ENCODE peak calls at places on chromosomes 12 and 14, in four cellular contexts. K is stomach, M is heart left ventricle, D is IMR-90. N is an unnamed sample.

GRCh38 chr12:1915082-1915968 is 3.1 kb downstream of the CACNA2D4 start:
- DNase-seq in K (peak), M (peak), D (no peak), N (peak)

GRCh38 chr12:100987552-100988277 is 193.1 kb downstream of the ANO4 start:
- DNase-seq in K (no peak), M (no peak), D (peak), N (peak)

GRCh38 chr12:67531519-67531918 is 117.0 kb upstream of the DYRK2 start:
- DNase-seq in K (no peak), M (no peak), D (no peak), N (no peak)

GRCh38 chr12:10364839-10365681 is 24.8 kb downstream of the KLRK1 start:
- DNase-seq in K (peak), M (peak), D (peak), N (peak)

GRCh38 chr12:68760806-68761441 is 14.9 kb downstream of the SLC35E3 start:
- DNase-seq in K (no peak), M (no peak), D (no peak), N (no peak)

GRCh38 chr14:28756896-28757570 is 9.6 kb upstream of the FOXG1 start:
- DNase-seq in K (no peak), M (no peak), D (peak), N (peak)

GRCh38 chr14:73344304-73344703 is 107.0 kb downstream of the PAPLN start:
- DNase-seq in K (no peak), M (no peak), D (peak), N (no peak)

GRCh38 chr14:83019744-83020414 is 1486.2 kb upstream of the SEL1L start:
- DNase-seq in K (no peak), M (no peak), D (no peak), N (no peak)

GRCh38 chr14:37114039-37114438 is 58.4 kb downstream of the SLC25A21 start:
- DNase-seq in K (no peak), M (no peak), D (no peak), N (no peak)

GRCh38 chr12:14845350-14845750 is 2.0 kb upstream of the ART4 start:
- DNase-seq in K (peak), M (no peak), D (peak), N (peak)

GRCh38 chr14:45199246-45199645 is 53.8 kb downstream of the MIS18BP1 start:
- DNase-seq in K (no peak), M (no peak), D (peak), N (no peak)

GRCh38 chr12:1993871-1994371 is 10.3 kb downstream of the DCP1B start:
- DNase-seq in K (no peak), M (no peak), D (peak), N (no peak)

GRCh38 chr14:22531451-22532344 is 57.3 kb downstream of the DAD1 start:
- DNase-seq in K (no peak), M (no peak), D (no peak), N (no peak)

GRCh38 chr12:45219621-45220020 is 3.7 kb downstream of the ANO6 start:
- DNase-seq in K (no peak), M (no peak), D (no peak), N (no peak)

GRCh38 chr12:243381-243780 is 19.3 kb downstream of the SLC6A13 start:
- DNase-seq in K (no peak), M (no peak), D (no peak), N (no peak)

GRCh38 chr12:131860472-131861260 is 32.5 kb downstream of the MMP17 start:
- DNase-seq in K (peak), M (peak), D (peak), N (no peak)

GRCh38 chr14:64298773-64299172 is 4.6 kb upstream of the ESR2 start:
- DNase-seq in K (no peak), M (no peak), D (no peak), N (no peak)

GRCh38 chr14:54730156-54730961 is 163.4 kb downstream of the SAMD4A start:
- DNase-seq in K (no peak), M (no peak), D (peak), N (no peak)

GRCh38 chr14:89903340-89903965 is 51.1 kb downstream of the EFCAB11 start:
- DNase-seq in K (no peak), M (no peak), D (no peak), N (no peak)

GRCh38 chr12:65823481-65824313 is 586 bp upstream of the HMGA2 start:
- DNase-seq in K (peak), M (peak), D (peak), N (peak)

GRCh38 chr12:96811083-96811482 is 96.0 kb upstream of the NEDD1 start:
- DNase-seq in K (no peak), M (no peak), D (peak), N (no peak)

GRCh38 chr12:63782466-63782865 is 2.8 kb downstream of the RXYLT1 start:
- DNase-seq in K (no peak), M (no peak), D (no peak), N (no peak)

GRCh38 chr12:10234562-10234961 is 21.9 kb downstream of the GABARAPL1 start:
- DNase-seq in K (no peak), M (no peak), D (no peak), N (no peak)

GRCh38 chr14:100524933-100525243 is 62.3 kb downstream of the BEGAIN start:
- DNase-seq in K (peak), M (no peak), D (peak), N (peak)

GRCh38 chr14:81453166-81453766 is 53.1 kb upstream of the STON2 start:
- DNase-seq in K (peak), M (peak), D (peak), N (peak)

GRCh38 chr14:59422069-59422881 is 42.9 kb downstream of the GPR135 start:
- DNase-seq in K (no peak), M (no peak), D (no peak), N (no peak)
- TF ChIP-seq CTCF in K (no peak), M (no peak), D (peak), N (no peak)

DNA sequence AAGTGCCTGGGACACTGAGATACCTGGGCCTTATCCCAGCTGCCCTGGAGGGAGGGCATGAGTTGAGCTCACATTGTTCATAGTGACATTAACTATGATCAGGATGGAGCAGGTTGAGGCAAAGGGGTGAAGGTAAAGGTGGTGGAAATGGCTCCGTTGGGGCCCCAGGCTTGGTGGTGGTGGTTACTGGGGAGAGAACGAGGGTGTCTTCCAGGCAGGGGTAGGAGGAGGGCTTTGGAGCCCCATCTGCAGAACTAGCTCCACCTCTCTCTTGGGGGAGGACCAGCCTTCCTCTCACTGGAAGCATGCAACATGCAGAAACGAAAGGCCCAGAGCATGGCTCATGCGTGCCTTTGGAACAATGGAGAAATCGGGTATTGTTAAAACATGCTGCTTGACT is 217.0 kb downstream of the SLC41A2 start:
- DNase-seq in K (no peak), M (no peak), D (no peak), N (no peak)
- H3K27ac ChIP-seq in K (peak), M (no peak), D (no peak), N (no peak)

GRCh38 chr14:92143962-92144361 is 22.2 kb downstream of the CPSF2 start:
- DNase-seq in K (no peak), M (no peak), D (no peak), N (no peak)

GRCh38 chr14:92144708-92145107 is 22.9 kb downstream of the CPSF2 start:
- DNase-seq in K (no peak), M (no peak), D (peak), N (no peak)

DNA sequence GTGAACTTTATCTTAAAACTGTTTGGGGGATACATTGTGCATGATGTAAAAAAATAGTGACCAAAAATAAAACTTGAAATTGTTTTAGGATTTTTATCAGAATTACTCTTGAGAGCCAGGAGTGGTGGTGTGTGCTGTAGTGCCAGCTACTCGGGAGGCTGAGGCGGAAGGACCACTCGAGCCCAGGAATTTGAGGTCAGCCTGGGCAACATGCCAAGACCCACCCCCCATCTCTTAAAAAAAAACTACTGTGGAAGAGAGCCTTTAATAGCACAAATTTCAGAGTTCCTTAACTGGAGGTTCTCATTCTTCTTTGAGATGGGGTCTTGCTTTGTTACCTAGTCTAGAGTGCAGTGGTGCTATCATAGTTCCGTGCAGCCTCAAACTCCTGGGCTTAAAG is 21.5 kb downstream of the CPSF2 start:
- DNase-seq in K (no peak), M (no peak), D (no peak), N (no peak)
- TF ChIP-seq CTCF in K (no peak), M (no peak), D (no peak), N (no peak)

GRCh38 chr14:75254901-75255300 is 23.7 kb upstream of the FOS start:
- DNase-seq in K (no peak), M (no peak), D (no peak), N (no peak)
- H3K27ac ChIP-seq in K (peak), M (no peak), D (no peak), N (peak)

DNA sequence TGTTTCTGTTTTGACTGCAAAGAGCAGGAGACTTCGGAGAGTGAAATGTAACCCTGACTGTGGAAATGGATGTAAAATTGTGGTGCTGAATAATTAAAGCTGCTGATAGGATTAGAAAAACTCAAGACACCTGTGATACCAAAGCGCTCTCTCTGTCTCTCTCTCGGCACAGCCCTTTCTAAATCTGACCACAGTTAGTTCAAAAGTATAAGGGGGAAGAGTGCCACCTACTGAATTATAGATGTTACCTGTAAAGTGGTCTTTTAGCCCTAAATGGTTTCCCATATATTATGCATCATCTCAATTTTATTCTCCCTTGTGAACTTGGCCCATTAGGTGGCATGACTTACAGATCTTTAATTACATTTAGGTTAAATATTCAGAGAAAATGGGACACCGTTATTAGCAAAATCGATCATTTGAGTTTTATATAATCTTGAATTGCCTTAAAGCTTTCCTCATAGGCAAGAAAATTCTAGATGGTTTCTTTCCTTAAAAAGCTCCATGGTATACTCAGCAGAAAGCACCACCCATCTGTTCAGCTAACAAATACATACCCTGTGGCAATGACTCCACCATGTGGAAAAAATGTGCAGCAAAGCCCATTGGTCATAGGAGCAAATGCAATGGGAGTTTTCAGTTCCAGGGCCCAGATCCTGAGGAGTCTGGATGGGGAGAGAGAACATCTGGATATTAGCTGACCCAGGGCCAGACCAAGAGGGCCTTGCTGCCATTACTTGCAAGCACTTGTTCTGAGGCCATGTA is 18.1 kb downstream of the RFC5 start:
- DNase-seq in K (no peak), M (no peak), D (peak), N (peak)
- TF ChIP-seq CTCF in K (peak), M (peak), D (peak), N (no peak)

GRCh38 chr12:71449373-71450070 is 9.9 kb downstream of the LGR5 start:
- DNase-seq in K (no peak), M (no peak), D (no peak), N (no peak)

GRCh38 chr12:71441836-71442566 is 2.4 kb downstream of the LGR5 start:
- DNase-seq in K (no peak), M (no peak), D (no peak), N (no peak)

GRCh38 chr12:71442567-71442931 is 3.0 kb downstream of the LGR5 start:
- DNase-seq in K (no peak), M (no peak), D (no peak), N (no peak)

GRCh38 chr12:71452006-71452405 is 12.4 kb downstream of the LGR5 start:
- DNase-seq in K (no peak), M (no peak), D (no peak), N (no peak)

GRCh38 chr12:71447691-71448660 is 8.4 kb downstream of the LGR5 start:
- DNase-seq in K (no peak), M (no peak), D (no peak), N (no peak)
- H3K27ac ChIP-seq in K (no peak), M (no peak), D (no peak), N (no peak)

DNA sequence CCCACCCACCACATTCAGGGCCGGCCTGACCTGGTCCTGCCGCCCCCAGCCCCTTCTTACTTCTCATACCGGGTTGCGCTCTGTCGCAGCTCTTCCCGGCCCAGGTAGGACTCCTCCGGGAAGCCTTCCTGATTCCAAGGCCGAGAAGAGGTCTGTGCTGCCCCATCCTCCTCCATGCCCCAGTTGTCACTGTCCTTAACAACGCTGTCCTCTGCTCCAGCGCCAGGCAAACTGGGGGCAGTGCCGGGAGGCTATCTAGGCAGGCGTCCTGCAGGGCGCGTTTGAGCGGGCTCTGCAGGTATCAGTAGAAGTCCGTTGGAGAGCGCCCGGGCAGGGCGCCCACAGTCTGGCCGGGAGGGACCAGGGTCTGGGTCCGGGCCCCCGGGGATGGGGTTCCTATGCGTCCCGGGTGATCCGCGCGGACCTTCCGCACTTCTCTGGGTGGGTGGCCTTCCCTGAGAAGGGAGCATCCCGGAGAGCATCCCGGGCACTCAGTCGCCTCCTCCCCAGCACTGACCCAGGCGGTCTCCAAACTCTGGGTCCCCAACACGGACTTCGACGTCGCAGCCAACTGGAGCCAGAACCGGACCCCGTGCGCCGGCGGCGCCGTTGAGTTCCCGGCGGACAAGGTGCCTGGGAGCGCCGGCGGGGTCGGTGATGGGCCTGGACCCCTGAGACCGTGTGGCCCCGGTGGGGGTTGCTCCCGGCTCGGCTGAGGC is 897 bp downstream of the AMN start:
- DNase-seq in K (no peak), M (no peak), D (no peak), N (no peak)
- TF ChIP-seq CTCF in K (no peak), M (no peak), D (no peak), N (no peak)

GRCh38 chr14:21090940-21091663 is 7.4 kb downstream of the ZNF219 start:
- DNase-seq in K (no peak), M (no peak), D (no peak), N (no peak)

GRCh38 chr14:21093769-21094681 is 4.4 kb downstream of the ZNF219 start:
- DNase-seq in K (no peak), M (no peak), D (no peak), N (no peak)

GRCh38 chr14:21091784-21092146 is 6.7 kb downstream of the ZNF219 start:
- DNase-seq in K (no peak), M (no peak), D (no peak), N (no peak)

GRCh38 chr14:21093018-21093417 is 5.4 kb downstream of the ZNF219 start:
- DNase-seq in K (no peak), M (no peak), D (no peak), N (no peak)

GRCh38 chr14:21092147-21093011 is 6.1 kb downstream of the ZNF219 start:
- DNase-seq in K (peak), M (peak), D (peak), N (peak)
- H3K27ac ChIP-seq in K (no peak), M (no peak), D (no peak), N (peak)

GRCh38 chr14:92510972-92511371 is 2.6 kb upstream of the RIN3 start:
- DNase-seq in K (no peak), M (no peak), D (no peak), N (no peak)
- TF ChIP-seq CTCF in K (no peak), M (no peak), D (no peak), N (no peak)